ENCODE peak calls at places on chromosomes 1 and 21, in nine cellular contexts. R is breast epithelium, A is GM12865, Z is AG09309, Y is OCI-LY7, Q is A673, B is nephron progenitor cell, S is PC-3, T is AG10803. O is an unnamed sample.

GRCh38 chr1:206508956-206509355 is 1.6 kb downstream of the RASSF5 start:
- DNase-seq in T (peak; percentile 93), S (no peak), A (no peak), R (no peak), Y (no peak), Q (no peak), B (no peak), Z (peak; percentile 25), O (no peak)

GRCh38 chr1:23444104-23444533 is 19.6 kb upstream of the TCEA3 start:
- DNase-seq in A (no peak), T (peak; percentile 98), Q (no peak), B (no peak), S (no peak), R (no peak), Y (no peak), Z (peak; percentile 92), O (peak; percentile 68)

GRCh38 chr1:39833121-39833520 is 44.5 kb upstream of the BMP8B start:
- DNase-seq in T (peak; percentile 48), A (no peak), S (no peak), Q (no peak), B (no peak), Z (peak; percentile 49), Y (no peak), R (no peak), O (no peak)

GRCh38 chr1:22916469-22916817 is 56.2 kb downstream of the LACTBL1 start:
- DNase-seq in Q (peak; percentile 90), S (no peak), Y (peak; percentile 12), B (no peak), Z (no peak), R (no peak), A (no peak), T (no peak), O (no peak)

GRCh38 chr1:174652496-174653280 is 204.9 kb downstream of the GPR52 start:
- DNase-seq in Z (no peak), A (no peak), T (no peak), R (no peak), Q (no peak), Y (no peak), B (peak; percentile 35), S (no peak), O (no peak)

GRCh38 chr1:72178266-72178665 is 104.1 kb downstream of the NEGR1 start:
- DNase-seq in A (no peak), Y (no peak), B (no peak), Q (peak; percentile 17), S (peak; percentile 20), Z (no peak), T (peak; percentile 9), R (no peak), O (no peak)

GRCh38 chr1:119743776-119744597 is 24.7 kb downstream of the HMGCS2 start:
- DNase-seq in Z (peak; percentile 28), Y (peak; percentile 63), S (peak; percentile 81), Q (peak; percentile 87), T (peak; percentile 68), R (peak; percentile 67), B (peak; percentile 70), A (peak; percentile 68), O (no peak)

GRCh38 chr1:200039849-200040479 is 12.5 kb downstream of the NR5A2 start:
- DNase-seq in Y (no peak), Q (no peak), R (no peak), B (peak; percentile 19), S (no peak), T (no peak), Z (no peak), A (no peak), O (no peak)

GRCh38 chr1:201476670-201477344 is 7.8 kb upstream of the PHLDA3 start:
- DNase-seq in T (peak; percentile 47), A (peak; percentile 58), Y (no peak), R (no peak), S (peak; percentile 75), Q (peak; percentile 55), Z (no peak), B (no peak), O (no peak)

GRCh38 chr1:228308085-228308601 is 98.5 kb downstream of the TRIM11 start:
- DNase-seq in A (no peak), Z (no peak), T (no peak), Q (no peak), B (no peak), R (peak; percentile 31), Y (no peak), S (no peak), O (no peak)

GRCh38 chr1:96545935-96546656 is 175.5 kb upstream of the PTBP2 start:
- DNase-seq in B (no peak), Z (no peak), A (no peak), R (no peak), T (no peak), S (no peak), Y (no peak), Q (no peak), O (no peak)
- TF ChIP-seq CTCF in B (no peak), Z (no peak), A (no peak), R (no peak), T (no peak), S (no peak), Y (no peak), Q (no peak), O (no peak)

GRCh38 chr1:234656981-234657651 is 47.1 kb upstream of the IRF2BP2 start:
- DNase-seq in T (peak; percentile 89), Y (no peak), B (no peak), A (peak; percentile 41), Z (peak; percentile 96), S (peak; percentile 97), Q (no peak), R (no peak), O (no peak)
- TF ChIP-seq CTCF in T (no peak), Y (no peak), B (no peak), A (no peak), Z (no peak), S (no peak), Q (no peak), R (no peak), O (no peak)

GRCh38 chr1:7458946-7459345 is 312.1 kb upstream of the VAMP3 start:
- DNase-seq in Q (no peak), T (peak; percentile 54), S (no peak), Y (no peak), A (no peak), R (no peak), Z (no peak), B (no peak), O (no peak)
- TF ChIP-seq CTCF in Q (no peak), T (no peak), S (no peak), Y (no peak), A (no peak), R (no peak), Z (no peak), B (no peak), O (no peak)

GRCh38 chr21:31457675-31458074 is 113.6 kb upstream of the TIAM1 start:
- DNase-seq in Z (no peak), A (no peak), R (no peak), Y (no peak), Q (no peak), T (no peak), S (no peak), B (no peak), O (no peak)
- TF ChIP-seq CTCF in Z (no peak), A (no peak), R (no peak), Y (peak; percentile 30), Q (no peak), T (no peak), S (peak; percentile 45), B (peak; percentile 18), O (no peak)

DNA sequence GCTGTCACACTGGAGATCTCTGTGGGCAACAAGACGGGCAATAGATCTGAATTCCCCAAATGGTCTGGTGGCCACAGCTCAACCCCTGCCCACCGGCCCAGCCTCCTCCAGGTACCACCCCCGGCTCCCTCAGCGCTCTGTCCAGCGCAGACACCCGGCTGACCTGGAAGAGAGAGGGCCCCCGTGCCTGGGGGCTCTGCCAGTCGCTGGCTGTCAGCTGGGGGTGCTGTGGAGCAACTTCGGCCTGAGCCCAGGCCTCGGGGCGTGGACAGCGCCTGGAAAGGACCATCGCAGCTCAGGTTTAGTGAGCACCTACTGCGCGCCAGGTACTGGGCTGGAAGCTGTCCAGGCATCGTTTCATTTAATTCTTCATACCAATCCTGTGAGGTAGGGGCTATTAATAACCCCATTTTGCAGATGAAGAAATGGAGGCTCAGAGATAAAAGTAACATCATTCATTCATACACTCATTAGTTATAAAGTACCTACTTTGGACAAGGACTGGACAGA is 51.0 kb downstream of the AHDC1 start:
- DNase-seq in Q (no peak), R (no peak), Z (no peak), Y (no peak), A (no peak), S (no peak), B (no peak), T (no peak), O (no peak)
- TF ChIP-seq CTCF in Q (no peak), R (no peak), Z (no peak), Y (peak; percentile 32), A (no peak), S (peak; percentile 29), B (no peak), T (no peak), O (no peak)

DNA sequence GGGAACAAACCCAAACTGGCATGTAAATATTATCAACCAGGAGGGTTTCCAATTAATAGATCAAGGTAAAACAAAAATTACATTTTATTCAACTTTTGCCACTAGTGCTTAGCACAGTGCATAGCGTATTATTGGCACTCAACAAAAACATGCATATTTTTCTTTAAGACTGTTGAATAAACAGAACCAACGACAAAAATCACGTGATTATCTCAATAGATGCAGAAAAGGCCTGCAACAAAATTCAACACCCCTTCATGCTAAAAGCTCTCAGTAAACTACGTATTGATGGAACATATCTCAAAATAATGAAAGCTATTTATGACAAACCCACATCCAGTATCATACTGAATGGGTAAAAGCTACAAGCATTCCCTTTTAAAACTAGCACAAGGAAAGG is 172.9 kb downstream of the PDE4B start:
- DNase-seq in A (no peak), Q (no peak), B (no peak), Y (no peak), Z (no peak), T (no peak), S (no peak), R (no peak), O (no peak)
- TF ChIP-seq CTCF in A (no peak), Q (no peak), B (no peak), Y (no peak), Z (no peak), T (no peak), S (no peak), R (no peak), O (no peak)

DNA sequence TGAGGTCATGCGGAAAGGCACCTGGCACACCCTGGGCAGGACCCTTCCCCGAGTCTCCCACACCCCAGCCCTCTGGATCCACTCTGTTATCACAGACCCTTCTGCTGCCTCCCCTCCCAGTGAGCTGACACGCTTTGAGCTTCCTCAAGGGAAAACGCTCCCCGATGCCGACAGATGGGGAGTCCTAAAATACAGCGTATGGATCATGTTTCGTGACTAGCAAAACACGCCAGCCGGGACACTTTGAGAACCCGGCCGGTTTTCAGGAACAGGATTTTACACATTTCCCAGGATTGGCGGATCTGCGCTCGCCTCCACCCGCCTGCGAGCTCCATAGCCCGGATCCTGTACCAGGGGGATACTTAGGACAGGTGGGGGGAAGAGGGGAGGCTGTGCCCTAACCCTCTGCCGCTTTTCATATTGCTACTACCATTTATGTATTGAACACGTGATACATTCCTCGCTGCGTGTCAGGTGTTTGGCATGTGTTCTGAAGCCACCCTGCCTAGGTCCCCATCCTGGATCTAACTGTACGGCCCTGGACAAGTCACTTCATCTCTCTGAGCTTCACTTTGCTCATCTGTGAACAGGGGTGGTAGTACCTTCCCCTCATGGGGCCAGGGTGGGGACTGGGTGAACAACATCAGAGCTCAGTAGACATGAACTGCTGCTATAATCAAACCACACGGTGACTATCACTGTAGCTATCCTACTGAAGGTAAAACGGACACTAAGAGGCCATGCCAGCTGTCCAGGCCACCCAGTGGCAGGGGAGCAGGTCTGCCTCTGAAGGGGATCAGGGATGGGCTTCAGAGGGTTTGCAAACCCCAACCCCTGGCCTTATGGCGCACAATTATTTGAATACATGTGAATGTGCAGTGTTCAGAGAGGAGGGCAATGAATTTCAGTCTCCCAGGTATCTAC is 63.2 kb downstream of the SSBP3 start:
- DNase-seq in Y (no peak), Q (no peak), R (no peak), S (no peak), T (no peak), Z (no peak), A (no peak), B (peak; percentile 37), O (no peak)
- TF ChIP-seq CTCF in Y (no peak), Q (no peak), R (no peak), S (no peak), T (peak; percentile 23), Z (no peak), A (no peak), B (no peak), O (no peak)

O was measured in omental fat pad.